ENCODE peak calls at places on chromosomes 4 and X, in four cellular contexts. J is HCT116, N is HepG2, P is K562. L is an unnamed sample.

GRCh38 chrX:48025561-48025960 is 18.8 kb downstream of the SPACA5 start:
- DNase-seq in J (peak), N (peak), P (peak), L (no peak)

GRCh38 chr4:3384771-3385701 is 56.7 kb upstream of the HGFAC start:
- DNase-seq in J (no peak), N (peak), P (no peak), L (no peak)

GRCh38 chr4:22573198-22573597 is 57.3 kb upstream of the ADGRA3 start:
- DNase-seq in J (no peak), N (no peak), P (no peak), L (no peak)

GRCh38 chr4:826508-827208 is 729 bp upstream of the CPLX1 start:
- DNase-seq in J (no peak), N (no peak), P (peak), L (no peak)

GRCh38 chrX:150834695-150835094 is 63.8 kb downstream of the CD99L2 start:
- DNase-seq in J (no peak), N (no peak), P (no peak), L (no peak)

GRCh38 chr4:80295841-80296240 is 29.4 kb downstream of the FGF5 start:
- DNase-seq in J (no peak), N (no peak), P (no peak), L (no peak)

GRCh38 chr4:97952763-97953162 is 190.5 kb downstream of the STPG2 start:
- DNase-seq in J (no peak), N (no peak), P (no peak), L (no peak)

GRCh38 chrX:107574054-107574683 is 54.1 kb upstream of the PRPS1 start:
- DNase-seq in J (no peak), N (peak), P (no peak), L (no peak)

GRCh38 chr4:164446516-164446915 is 307.4 kb upstream of the SMIM31 start:
- DNase-seq in J (no peak), N (no peak), P (no peak), L (no peak)

GRCh38 chr4:1211371-1211770 is 37.6 kb downstream of the CTBP1 start:
- DNase-seq in J (no peak), N (no peak), P (no peak), L (no peak)

GRCh38 chrX:130261494-130261893 is 7.2 kb downstream of the ZNF280C start:
- DNase-seq in J (no peak), N (no peak), P (no peak), L (no peak)

GRCh38 chr4:3531306-3531886 is 826 bp downstream of the LRPAP1 start:
- DNase-seq in J (no peak), N (no peak), P (no peak), L (no peak)

GRCh38 chr4:174284181-174284886 is 623 bp downstream of the CEP44 start:
- DNase-seq in J (peak), N (peak), P (peak), L (peak)

GRCh38 chr4:129240816-129241215 is 144.9 kb downstream of the C4orf33 start:
- DNase-seq in J (no peak), N (no peak), P (no peak), L (no peak)

GRCh38 chr4:165873298-165874071 is 448 bp downstream of the TLL1 start:
- DNase-seq in J (no peak), N (peak), P (no peak), L (no peak)

GRCh38 chr4:169941141-169941540 is 85.1 kb downstream of the MFAP3L start:
- DNase-seq in J (no peak), N (no peak), P (no peak), L (no peak)

GRCh38 chr4:173264960-173265281 is 69.2 kb downstream of the HMGB2 start:
- DNase-seq in J (no peak), N (no peak), P (no peak), L (no peak)

GRCh38 chrX:74925210-74926088 is at the start of gene NEXMIF:
- DNase-seq in J (no peak), N (peak), P (no peak), L (no peak)

GRCh38 chrX:79270401-79270800 is 96.7 kb downstream of the ITM2A start:
- DNase-seq in J (no peak), N (no peak), P (peak), L (peak)

GRCh38 chr4:150337709-150338108 is 244.2 kb upstream of the MAB21L2 start:
- DNase-seq in J (no peak), N (no peak), P (no peak), L (no peak)

GRCh38 chrX:23773601-23774175 is 9.3 kb upstream of the SAT1 start:
- DNase-seq in J (no peak), N (no peak), P (no peak), L (no peak)

GRCh38 chrX:101415180-101416130 is 7.4 kb downstream of the HNRNPH2 start:
- DNase-seq in J (no peak), N (peak), P (peak), L (peak)

GRCh38 chr4:38868055-38868965 is 704 bp downstream of the FAM114A1 start:
- DNase-seq in J (no peak), N (no peak), P (no peak), L (no peak)
- TF ChIP-seq POLR2AphosphoS5 in J (no peak), N (no peak), P (no peak), L (no peak)

DNA sequence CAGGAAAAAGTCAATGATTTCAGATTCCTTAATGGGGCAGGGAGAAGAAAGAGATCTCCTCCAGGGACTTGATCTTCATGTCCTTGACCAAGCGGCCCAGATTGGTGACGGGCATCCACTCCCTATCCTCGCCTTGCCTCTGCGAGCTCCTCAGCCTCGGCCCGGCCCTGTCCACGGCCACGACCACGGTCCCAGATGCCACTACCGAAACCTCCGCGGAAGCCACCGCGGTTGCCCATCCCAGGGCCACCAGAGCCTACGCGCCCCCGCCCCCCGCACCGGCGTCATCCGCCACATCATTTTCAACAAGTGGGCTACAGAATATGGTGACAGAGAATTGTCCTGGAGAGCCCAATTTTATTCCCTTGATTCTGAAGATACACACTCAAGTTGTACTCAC is 751.2 kb upstream of the PABPC4L start:
- DNase-seq in J (no peak), N (no peak), P (no peak), L (no peak)
- H3K27ac ChIP-seq in J (no peak), N (no peak), P (no peak), L (no peak)

GRCh38 chrX:94743478-94743877 is 1069.5 kb downstream of the FAM133A start:
- DNase-seq in J (no peak), N (no peak), P (no peak), L (no peak)
- TF ChIP-seq TCF7L2 in J (no peak), N (no peak), P (no peak), L (no peak)

GRCh38 chrX:123742440-123742839 is 9.6 kb upstream of the THOC2 start:
- DNase-seq in J (no peak), N (no peak), P (no peak), L (no peak)

GRCh38 chrX:123740006-123740405 is 7.2 kb upstream of the THOC2 start:
- DNase-seq in J (no peak), N (no peak), P (no peak), L (no peak)

GRCh38 chrX:123738378-123738955 is 5.6 kb upstream of the THOC2 start:
- DNase-seq in J (no peak), N (no peak), P (no peak), L (no peak)

GRCh38 chrX:123736333-123736921 is 3.6 kb upstream of the THOC2 start:
- DNase-seq in J (no peak), N (no peak), P (no peak), L (no peak)

DNA sequence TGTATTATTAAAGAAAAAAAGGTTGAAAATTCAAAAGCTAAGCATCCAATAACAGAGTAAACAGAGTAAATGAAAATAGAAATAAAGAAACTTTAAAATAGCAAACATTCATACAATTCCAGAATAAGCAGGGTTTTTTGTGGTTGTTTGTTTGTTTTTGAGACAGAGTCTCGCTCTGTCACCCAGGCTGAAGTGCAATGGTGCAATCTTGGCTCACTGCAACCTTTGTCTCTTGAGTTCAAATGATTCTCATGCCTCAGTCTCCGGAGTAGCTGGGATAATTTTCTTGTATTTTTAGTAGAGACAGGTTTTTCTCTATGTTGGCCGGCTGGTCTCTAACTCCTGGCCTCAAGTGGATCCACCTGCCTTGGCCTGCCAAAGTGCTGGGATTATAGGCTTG is 6.6 kb upstream of the THOC2 start:
- DNase-seq in J (no peak), N (no peak), P (no peak), L (no peak)
- TF ChIP-seq POLR2AphosphoS5 in J (no peak), N (no peak), P (no peak), L (no peak)

GRCh38 chr4:143291334-143291733 is 45.3 kb upstream of the GAB1 start:
- DNase-seq in J (no peak), N (no peak), P (no peak), L (no peak)

GRCh38 chr4:143292858-143293257 is 43.8 kb upstream of the GAB1 start:
- DNase-seq in J (no peak), N (no peak), P (no peak), L (no peak)

GRCh38 chr4:143294310-143294709 is 42.4 kb upstream of the GAB1 start:
- DNase-seq in J (no peak), N (no peak), P (no peak), L (no peak)

GRCh38 chr4:143296397-143297067 is 40.1 kb upstream of the GAB1 start:
- DNase-seq in J (no peak), N (no peak), P (no peak), L (no peak)

GRCh38 chr4:143294710-143295109 is 42.0 kb upstream of the GAB1 start:
- DNase-seq in J (no peak), N (no peak), P (no peak), L (no peak)
- H3K27ac ChIP-seq in J (no peak), N (no peak), P (no peak), L (no peak)

GRCh38 chrX:110442631-110443030 is 84.0 kb downstream of the RTL9 start:
- DNase-seq in J (no peak), N (peak), P (peak), L (no peak)
- TF ChIP-seq TCF7L2 in J (no peak), N (no peak), P (no peak), L (no peak)

GRCh38 chr4:8329859-8330761 is 60.6 kb downstream of the HTRA3 start:
- DNase-seq in J (no peak), N (no peak), P (no peak), L (no peak)

GRCh38 chr4:8332038-8332857 is 62.7 kb downstream of the HTRA3 start:
- DNase-seq in J (no peak), N (no peak), P (no peak), L (no peak)

GRCh38 chr4:8329560-8329858 is 60.0 kb downstream of the HTRA3 start:
- DNase-seq in J (no peak), N (no peak), P (no peak), L (no peak)

GRCh38 chr4:8331567-8331955 is 62.0 kb downstream of the HTRA3 start:
- DNase-seq in J (no peak), N (no peak), P (no peak), L (no peak)

DNA sequence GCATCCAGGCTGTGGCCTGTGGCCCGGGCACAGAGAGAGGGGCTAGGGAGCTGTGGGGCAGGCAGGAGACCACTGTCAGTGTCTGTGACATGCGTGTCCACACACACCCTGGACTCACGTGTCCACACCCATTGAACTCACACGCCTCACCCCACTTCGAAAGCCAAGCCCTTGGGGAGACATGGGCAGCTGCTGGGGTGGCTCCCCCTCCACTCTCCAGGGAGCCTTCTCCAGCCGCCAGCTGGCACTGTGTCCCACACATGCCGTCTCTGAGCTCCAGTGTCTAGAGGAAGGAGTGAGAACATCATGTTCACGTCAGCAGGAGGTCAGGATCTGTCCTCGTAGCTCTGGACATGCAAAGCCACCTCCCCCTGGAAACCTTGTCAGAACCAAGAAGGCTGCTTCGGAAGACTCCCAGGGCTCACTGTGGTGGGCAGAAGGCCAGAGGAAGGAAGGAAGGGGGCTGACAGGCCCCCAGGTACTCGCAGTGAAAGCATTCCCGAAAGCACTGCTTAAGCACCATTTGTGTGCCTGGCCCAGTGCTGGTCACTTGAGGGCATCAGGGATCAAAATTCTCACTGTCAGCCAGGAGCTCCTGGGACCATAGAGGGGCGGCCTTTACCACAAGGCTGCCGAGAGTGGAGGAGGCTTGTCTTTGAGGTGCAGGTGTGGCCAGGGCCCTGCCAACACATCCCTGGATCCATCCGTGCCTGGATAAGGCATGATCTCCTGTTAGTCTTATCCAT is 61.4 kb downstream of the HTRA3 start:
- DNase-seq in J (no peak), N (no peak), P (no peak), L (no peak)
- TF ChIP-seq POLR2AphosphoS5 in J (no peak), N (no peak), P (no peak), L (no peak)

GRCh38 chr4:159360549-159360948 is 257.7 kb downstream of the RAPGEF2 start:
- DNase-seq in J (no peak), N (no peak), P (no peak), L (no peak)

GRCh38 chr4:159357350-159357749 is 254.5 kb downstream of the RAPGEF2 start:
- DNase-seq in J (no peak), N (no peak), P (no peak), L (no peak)

GRCh38 chr4:159353422-159354116 is 250.7 kb downstream of the RAPGEF2 start:
- DNase-seq in J (no peak), N (no peak), P (no peak), L (no peak)

GRCh38 chr4:159355456-159355855 is 252.6 kb downstream of the RAPGEF2 start:
- DNase-seq in J (no peak), N (no peak), P (no peak), L (no peak)

GRCh38 chr4:159358226-159358625 is 255.3 kb downstream of the RAPGEF2 start:
- DNase-seq in J (no peak), N (no peak), P (no peak), L (no peak)
- H3K27ac ChIP-seq in J (no peak), N (no peak), P (no peak), L (no peak)

GRCh38 chr4:123558865-123559264 is 162.3 kb downstream of the SPRY1 start:
- DNase-seq in J (no peak), N (no peak), P (no peak), L (no peak)
- TF ChIP-seq TCF7L2 in J (no peak), N (no peak), P (no peak), L (no peak)